ENCODE peak calls at places on chromosomes 6 and 20, in nine cellular contexts. M is iPS-NIHi11, F is A172, V is GM12878, U is germinal center, N is NCI-H1436, A is Calu3, Z is ecto neural progenitor cell, P is ureter. I is an unnamed sample.

GRCh38 chr6:70221025-70221714 is 81.7 kb downstream of the COL9A1 start:
- DNase-seq in U (peak), M (peak), N (peak), A (peak), F (peak), P (no peak), Z (no peak), V (no peak), I (no peak)

GRCh38 chr20:17796096-17796563 is 96.4 kb downstream of the BANF2 start:
- DNase-seq in Z (no peak), A (no peak), F (no peak), U (no peak), M (no peak), P (peak), N (no peak), V (no peak), I (peak)

GRCh38 chr6:143999406-143999805 is 8.7 kb downstream of the PLAGL1 start:
- DNase-seq in V (no peak), U (no peak), M (no peak), P (no peak), Z (no peak), F (peak), N (no peak), A (no peak), I (no peak)

GRCh38 chr6:48611332-48611731 is 500.3 kb upstream of the PTCHD4 start:
- DNase-seq in A (no peak), U (no peak), V (no peak), Z (no peak), F (peak), P (no peak), N (no peak), M (no peak), I (no peak)

GRCh38 chr20:53942121-53942816 is 128.1 kb downstream of the BCAS1 start:
- DNase-seq in F (no peak), N (no peak), A (peak), Z (no peak), M (peak), P (peak), U (peak), V (peak), I (no peak)

GRCh38 chr6:41768545-41769308 is 11.0 kb downstream of the FRS3 start:
- DNase-seq in N (no peak), V (no peak), Z (no peak), A (no peak), M (no peak), F (no peak), P (peak), U (no peak), I (no peak)

GRCh38 chr20:52379723-52380336 is 188.3 kb upstream of the ZFP64 start:
- DNase-seq in P (peak), U (peak), Z (peak), A (peak), M (peak), F (peak), V (no peak), N (no peak), I (no peak)

GRCh38 chr20:48667889-48668413 is 159.8 kb downstream of the PREX1 start:
- DNase-seq in Z (no peak), P (no peak), N (no peak), M (no peak), F (peak), U (no peak), V (no peak), A (no peak), I (no peak)

GRCh38 chr20:41094656-41095055 is 42.7 kb upstream of the PLCG1 start:
- DNase-seq in A (no peak), F (peak), U (no peak), M (no peak), Z (no peak), P (no peak), N (no peak), V (no peak), I (no peak)

GRCh38 chr20:57425150-57426013 is 34.2 kb downstream of the RBM38 start:
- DNase-seq in U (peak), N (peak), V (no peak), A (no peak), P (no peak), M (peak), Z (no peak), F (no peak), I (no peak)

GRCh38 chr6:12602951-12603710 is 113.4 kb upstream of the PHACTR1 start:
- DNase-seq in F (peak), P (no peak), U (no peak), M (peak), N (no peak), A (peak), Z (no peak), V (no peak), I (no peak)

GRCh38 chr6:32664827-32665362 is 1.6 kb downstream of the HLA-DQB1 start:
- DNase-seq in A (peak), Z (peak), M (no peak), F (no peak), U (peak), V (no peak), N (no peak), P (no peak), I (peak)

GRCh38 chr6:6962699-6963098 is 145.1 kb upstream of the RREB1 start:
- DNase-seq in M (no peak), N (no peak), A (no peak), V (no peak), P (no peak), U (no peak), Z (no peak), F (no peak), I (no peak)

GRCh38 chr6:140052757-140053729 is 678.6 kb upstream of the CITED2 start:
- DNase-seq in Z (no peak), F (peak), M (peak), V (no peak), U (no peak), N (no peak), P (no peak), A (no peak), I (no peak)

GRCh38 chr20:2331092-2331491 is 35.3 kb downstream of the TGM3 start:
- DNase-seq in A (no peak), Z (no peak), F (no peak), V (no peak), P (no peak), U (no peak), N (no peak), M (no peak), I (no peak)

GRCh38 chr6:72788188-72788587 is 166.3 kb downstream of the KCNQ5 start:
- DNase-seq in Z (no peak), V (no peak), P (no peak), A (no peak), N (no peak), M (no peak), F (peak), U (no peak), I (no peak)

GRCh38 chr20:53739799-53740785 is 146.5 kb upstream of the ZNF217 start:
- DNase-seq in V (no peak), Z (no peak), P (no peak), A (peak), N (no peak), M (no peak), U (no peak), F (peak), I (no peak)

GRCh38 chr6:108355890-108356289 is 61.0 kb downstream of the AFG1L start:
- DNase-seq in P (no peak), Z (no peak), U (no peak), M (no peak), A (no peak), N (no peak), F (no peak), V (no peak), I (no peak)

GRCh38 chr20:3203315-3204123 is 963 bp downstream of the DDRGK1 start:
- DNase-seq in V (no peak), U (peak), P (no peak), N (no peak), Z (no peak), A (peak), M (peak), F (peak), I (no peak)

GRCh38 chr6:148329568-148330299 is 12.9 kb upstream of the SASH1 start:
- DNase-seq in P (no peak), M (no peak), N (no peak), U (no peak), V (no peak), Z (no peak), A (no peak), F (peak), I (no peak)

GRCh38 chr20:12594410-12595130 is 414.2 kb upstream of the SPTLC3 start:
- DNase-seq in P (no peak), N (no peak), U (no peak), A (peak), V (no peak), F (no peak), M (peak), Z (no peak), I (no peak)

GRCh38 chr6:72262254-72262653 is 359.6 kb upstream of the KCNQ5 start:
- DNase-seq in N (no peak), V (no peak), Z (no peak), M (no peak), F (no peak), U (no peak), A (no peak), P (no peak), I (no peak)

GRCh38 chr20:17471606-17472187 is 59.5 kb downstream of the BFSP1 start:
- DNase-seq in Z (peak), U (no peak), V (no peak), M (no peak), F (no peak), A (no peak), N (peak), P (peak), I (peak)

GRCh38 chr6:13282393-13283069 is 45.8 kb downstream of the TBC1D7 start:
- DNase-seq in P (no peak), V (no peak), A (no peak), U (no peak), N (no peak), F (no peak), M (no peak), Z (no peak), I (no peak)

GRCh38 chr6:144582939-144583613 is 297.9 kb downstream of the UTRN start:
- DNase-seq in P (no peak), A (no peak), Z (peak), F (peak), U (peak), M (no peak), V (peak), N (peak), I (peak)

GRCh38 chr6:66421570-66421969 is 714.5 kb upstream of the EYS start:
- DNase-seq in U (no peak), F (peak), Z (peak), A (no peak), M (peak), V (no peak), N (no peak), P (no peak), I (no peak)

GRCh38 chr6:40852667-40853383 is 186.2 kb downstream of the UNC5CL start:
- DNase-seq in V (no peak), N (no peak), U (peak), P (no peak), F (no peak), A (peak), Z (peak), M (peak), I (no peak)

GRCh38 chr6:101090281-101090680 is 209.2 kb upstream of the ASCC3 start:
- DNase-seq in M (no peak), N (no peak), F (no peak), V (no peak), A (no peak), U (no peak), Z (no peak), P (no peak), I (no peak)

GRCh38 chr6:111692327-111693164 is 86.9 kb upstream of the TRAF3IP2 start:
- DNase-seq in P (peak), N (no peak), V (no peak), F (no peak), A (peak), M (no peak), Z (no peak), U (no peak), I (no peak)

GRCh38 chr20:46568570-46569129 is 18.2 kb upstream of the OCSTAMP start:
- DNase-seq in M (no peak), Z (no peak), V (no peak), U (no peak), A (peak), P (peak), N (peak), F (peak), I (peak)

GRCh38 chr20:5001174-5002076 is at the start of gene SLC23A2:
- DNase-seq in N (no peak), U (peak), A (peak), Z (peak), F (no peak), P (peak), V (no peak), M (peak), I (no peak)

GRCh38 chr20:47459344-47460073 is 42.2 kb upstream of the NCOA3 start:
- DNase-seq in N (no peak), Z (no peak), P (no peak), A (no peak), U (no peak), F (no peak), M (no peak), V (no peak), I (no peak)

GRCh38 chr6:168050861-168051586 is 28.0 kb downstream of the FRMD1 start:
- DNase-seq in U (no peak), F (no peak), P (no peak), Z (no peak), A (no peak), N (no peak), M (peak), V (no peak), I (no peak)

GRCh38 chr6:4803343-4803744 is 27.1 kb downstream of the CDYL start:
- DNase-seq in P (no peak), Z (no peak), M (no peak), N (no peak), F (no peak), U (no peak), V (no peak), A (no peak), I (no peak)

GRCh38 chr6:98880486-98880885 is 46.1 kb downstream of the POU3F2 start:
- DNase-seq in P (no peak), U (no peak), Z (no peak), A (no peak), N (peak), V (peak), F (no peak), M (no peak), I (no peak)

GRCh38 chr6:166830891-166831363 is 125.4 kb downstream of the RNASET2 start:
- DNase-seq in Z (no peak), M (no peak), A (no peak), P (no peak), V (no peak), U (no peak), F (no peak), N (no peak), I (no peak)

GRCh38 chr20:3222635-3223600 is 13.6 kb downstream of the ITPA start:
- DNase-seq in A (no peak), M (no peak), V (no peak), F (no peak), U (peak), Z (no peak), N (peak), P (peak), I (no peak)

GRCh38 chr6:11575408-11576033 is 38.0 kb downstream of the TMEM170B start:
- DNase-seq in V (peak), Z (no peak), M (peak), P (peak), F (peak), U (peak), A (peak), N (peak), I (peak)

I was measured in right atrium auricular region.